ENCODE peak calls at places on chromosomes 16 and 17, in seven cellular contexts. V is HTR-8/SVneo; L is IMR-90; H is activated T-cell treated with anti-CD3 and anti-CD28 coated beads, Interleukin-2, amount 50 U/mL, for 72 hours; O is T-helper 1 cell; F is A172; W is neural crest cell. Z is an unnamed sample.

GRCh38 chr17:16652847-16653366 is 743 bp downstream of the ZNF624 start:
- DNase-seq in V (no peak), L (no peak), H (no peak), O (no peak), F (no peak), W (no peak), Z (no peak)

GRCh38 chr16:80896778-80897177 is 92.4 kb upstream of the CDYL2 start:
- DNase-seq in V (no peak), L (no peak), H (no peak), O (no peak), F (no peak), W (no peak), Z (no peak)

GRCh38 chr16:86307518-86307903 is 202.8 kb upstream of the FOXF1 start:
- DNase-seq in V (no peak), L (peak), H (no peak), O (no peak), F (peak), W (no peak), Z (peak)

GRCh38 chr16:50438041-50438437 is 69.3 kb upstream of the BRD7 start:
- DNase-seq in V (no peak), L (no peak), H (no peak), O (no peak), F (no peak), W (no peak), Z (no peak)

GRCh38 chr16:89013692-89014455 is 36.9 kb upstream of the CBFA2T3 start:
- DNase-seq in V (no peak), L (no peak), H (no peak), O (no peak), F (no peak), W (no peak), Z (no peak)

GRCh38 chr16:67801889-67802288 is 4.5 kb downstream of the RANBP10 start:
- DNase-seq in V (no peak), L (no peak), H (peak), O (no peak), F (no peak), W (no peak), Z (no peak)

GRCh38 chr17:64653325-64653984 is 8.7 kb downstream of the SMURF2 start:
- DNase-seq in V (no peak), L (peak), H (no peak), O (no peak), F (no peak), W (no peak), Z (no peak)

GRCh38 chr16:9042943-9043680 is 48.3 kb upstream of the HAPSTR1 start:
- DNase-seq in V (no peak), L (peak), H (no peak), O (no peak), F (no peak), W (no peak), Z (no peak)

GRCh38 chr16:84844049-84844350 is 24.2 kb downstream of the CRISPLD2 start:
- DNase-seq in V (no peak), L (no peak), H (no peak), O (no peak), F (no peak), W (no peak), Z (no peak)

Z was measured in NCI-H460.